ENCODE peak calls at places on chromosomes 7 and 10, in ten cellular contexts. One of them, this sample, is unnamed.

GRCh38 chr10:80281784-80282505 is 7.5 kb downstream of the MAT1A start:
- DNase-seq in activated CD8-positive, alpha-beta T cell treated with anti-CD3 and anti-CD28 coated beads for 36 hours: no peak
- DNase-seq in fibroblast of mammary gland: no peak
- DNase-seq in transverse colon: no peak
- DNase-seq in lower lobe of right lung: no peak
- DNase-seq in HepG2: peak
- DNase-seq in epithelial cell of esophagus: no peak
- DNase-seq in kidney epithelial cell: no peak
- DNase-seq in WTC11: no peak
- DNase-seq in AG04450: no peak
- DNase-seq in this sample: no peak

GRCh38 chr7:134865001-134865845 is 85.8 kb downstream of the CALD1 start:
- DNase-seq in fibroblast of mammary gland: peak
- DNase-seq in AG04450: no peak
- DNase-seq in WTC11: no peak
- DNase-seq in activated CD8-positive, alpha-beta T cell treated with anti-CD3 and anti-CD28 coated beads for 36 hours: peak
- DNase-seq in transverse colon: no peak
- DNase-seq in HepG2: no peak
- DNase-seq in epithelial cell of esophagus: no peak
- DNase-seq in lower lobe of right lung: no peak
- DNase-seq in kidney epithelial cell: no peak
- DNase-seq in this sample: no peak

GRCh38 chr7:21642422-21642821 is 99.6 kb downstream of the DNAH11 start:
- DNase-seq in transverse colon: no peak
- DNase-seq in WTC11: no peak
- DNase-seq in HepG2: no peak
- DNase-seq in lower lobe of right lung: no peak
- DNase-seq in AG04450: no peak
- DNase-seq in fibroblast of mammary gland: no peak
- DNase-seq in activated CD8-positive, alpha-beta T cell treated with anti-CD3 and anti-CD28 coated beads for 36 hours: no peak
- DNase-seq in kidney epithelial cell: no peak
- DNase-seq in epithelial cell of esophagus: no peak
- DNase-seq in this sample: no peak

GRCh38 chr7:5532520-5533335 is 109.1 kb upstream of the TNRC18 start:
- DNase-seq in fibroblast of mammary gland: no peak
- DNase-seq in activated CD8-positive, alpha-beta T cell treated with anti-CD3 and anti-CD28 coated beads for 36 hours: peak
- DNase-seq in transverse colon: peak
- DNase-seq in kidney epithelial cell: no peak
- DNase-seq in lower lobe of right lung: peak
- DNase-seq in HepG2: peak
- DNase-seq in epithelial cell of esophagus: no peak
- DNase-seq in WTC11: peak
- DNase-seq in AG04450: no peak
- DNase-seq in this sample: peak

GRCh38 chr10:100528123-100528884 is 1.4 kb downstream of the NDUFB8 start:
- DNase-seq in AG04450: no peak
- DNase-seq in epithelial cell of esophagus: peak
- DNase-seq in kidney epithelial cell: no peak
- DNase-seq in transverse colon: no peak
- DNase-seq in WTC11: no peak
- DNase-seq in lower lobe of right lung: no peak
- DNase-seq in fibroblast of mammary gland: no peak
- DNase-seq in activated CD8-positive, alpha-beta T cell treated with anti-CD3 and anti-CD28 coated beads for 36 hours: peak
- DNase-seq in HepG2: no peak
- DNase-seq in this sample: no peak

GRCh38 chr10:24467605-24468004 is 256.1 kb downstream of the ARHGAP21 start:
- DNase-seq in fibroblast of mammary gland: peak
- DNase-seq in HepG2: no peak
- DNase-seq in WTC11: no peak
- DNase-seq in AG04450: no peak
- DNase-seq in lower lobe of right lung: no peak
- DNase-seq in epithelial cell of esophagus: no peak
- DNase-seq in activated CD8-positive, alpha-beta T cell treated with anti-CD3 and anti-CD28 coated beads for 36 hours: no peak
- DNase-seq in kidney epithelial cell: no peak
- DNase-seq in transverse colon: no peak
- DNase-seq in this sample: no peak

GRCh38 chr7:100588438-100588837 is 2.3 kb downstream of the FBXO24 start:
- DNase-seq in kidney epithelial cell: no peak
- DNase-seq in fibroblast of mammary gland: peak
- DNase-seq in activated CD8-positive, alpha-beta T cell treated with anti-CD3 and anti-CD28 coated beads for 36 hours: no peak
- DNase-seq in epithelial cell of esophagus: no peak
- DNase-seq in HepG2: no peak
- DNase-seq in WTC11: no peak
- DNase-seq in AG04450: no peak
- DNase-seq in transverse colon: no peak
- DNase-seq in lower lobe of right lung: no peak
- DNase-seq in this sample: no peak

GRCh38 chr7:48144291-48144768 is 26.9 kb upstream of the ABCA13 start:
- DNase-seq in transverse colon: peak
- DNase-seq in kidney epithelial cell: no peak
- DNase-seq in WTC11: no peak
- DNase-seq in lower lobe of right lung: no peak
- DNase-seq in HepG2: peak
- DNase-seq in AG04450: no peak
- DNase-seq in fibroblast of mammary gland: no peak
- DNase-seq in epithelial cell of esophagus: no peak
- DNase-seq in activated CD8-positive, alpha-beta T cell treated with anti-CD3 and anti-CD28 coated beads for 36 hours: no peak
- DNase-seq in this sample: no peak

GRCh38 chr7:147861058-147861716 is 729.4 kb upstream of the C7orf33 start:
- DNase-seq in activated CD8-positive, alpha-beta T cell treated with anti-CD3 and anti-CD28 coated beads for 36 hours: no peak
- DNase-seq in kidney epithelial cell: no peak
- DNase-seq in transverse colon: no peak
- DNase-seq in HepG2: no peak
- DNase-seq in lower lobe of right lung: no peak
- DNase-seq in epithelial cell of esophagus: no peak
- DNase-seq in AG04450: no peak
- DNase-seq in WTC11: no peak
- DNase-seq in fibroblast of mammary gland: peak
- DNase-seq in this sample: no peak

DNA sequence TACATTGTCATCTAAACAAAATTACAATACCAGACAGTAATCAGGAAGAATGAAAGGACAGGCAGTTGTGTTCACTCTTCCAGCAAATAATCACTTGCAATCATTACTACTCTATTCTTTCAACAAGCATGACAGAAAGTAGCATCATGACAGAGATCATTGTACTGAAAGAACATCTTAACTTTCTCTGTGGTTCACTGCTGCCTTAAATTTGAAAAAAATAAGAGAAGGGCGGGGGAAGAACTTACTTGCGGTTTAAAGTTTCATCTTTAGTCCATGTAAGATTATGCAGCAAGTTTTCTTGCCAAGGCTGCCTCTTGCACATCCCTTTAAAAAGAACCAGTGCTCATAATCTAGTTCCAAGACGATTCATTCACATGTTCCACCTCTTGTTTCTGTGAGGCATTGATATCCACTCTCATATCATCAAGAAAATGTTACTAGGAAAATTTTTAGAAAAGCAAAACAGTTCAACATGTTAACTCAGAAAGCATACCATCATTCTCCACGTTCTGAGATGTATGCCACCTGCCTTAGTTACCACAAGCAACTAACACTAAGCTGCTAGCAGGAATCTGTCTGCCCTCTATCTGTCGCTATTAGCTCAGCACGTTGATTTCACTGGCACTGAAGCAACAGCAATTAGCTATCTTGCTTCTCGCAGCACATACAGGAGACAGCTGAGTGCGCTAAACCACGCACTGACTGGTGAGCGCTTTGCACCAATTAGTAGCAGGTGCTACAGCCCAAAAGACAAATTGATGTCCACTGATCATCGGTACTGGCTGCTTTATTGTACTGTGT is at the start of gene PCDH15:
- DNase-seq in kidney epithelial cell: peak
- DNase-seq in WTC11: peak
- DNase-seq in activated CD8-positive, alpha-beta T cell treated with anti-CD3 and anti-CD28 coated beads for 36 hours: no peak
- DNase-seq in HepG2: peak
- DNase-seq in fibroblast of mammary gland: peak
- DNase-seq in AG04450: no peak
- DNase-seq in lower lobe of right lung: no peak
- DNase-seq in transverse colon: no peak
- DNase-seq in epithelial cell of esophagus: peak
- DNase-seq in this sample: peak
- TF ChIP-seq CTCF in kidney epithelial cell: peak
- TF ChIP-seq CTCF in WTC11: no peak
- TF ChIP-seq CTCF in activated CD8-positive, alpha-beta T cell treated with anti-CD3 and anti-CD28 coated beads for 36 hours: no peak
- TF ChIP-seq CTCF in HepG2: peak
- TF ChIP-seq CTCF in fibroblast of mammary gland: peak
- TF ChIP-seq CTCF in AG04450: peak
- TF ChIP-seq CTCF in lower lobe of right lung: peak
- TF ChIP-seq CTCF in transverse colon: no peak
- TF ChIP-seq CTCF in epithelial cell of esophagus: peak
- TF ChIP-seq CTCF in this sample: peak

GRCh38 chr10:52004342-52004949 is 305.1 kb upstream of the CSTF2T start:
- DNase-seq in fibroblast of mammary gland: peak
- DNase-seq in WTC11: no peak
- DNase-seq in AG04450: peak
- DNase-seq in activated CD8-positive, alpha-beta T cell treated with anti-CD3 and anti-CD28 coated beads for 36 hours: no peak
- DNase-seq in lower lobe of right lung: no peak
- DNase-seq in epithelial cell of esophagus: peak
- DNase-seq in HepG2: peak
- DNase-seq in kidney epithelial cell: no peak
- DNase-seq in transverse colon: no peak
- DNase-seq in this sample: peak
- TF ChIP-seq CTCF in fibroblast of mammary gland: peak
- TF ChIP-seq CTCF in WTC11: peak
- TF ChIP-seq CTCF in AG04450: peak
- TF ChIP-seq CTCF in activated CD8-positive, alpha-beta T cell treated with anti-CD3 and anti-CD28 coated beads for 36 hours: peak
- TF ChIP-seq CTCF in lower lobe of right lung: peak
- TF ChIP-seq CTCF in epithelial cell of esophagus: peak
- TF ChIP-seq CTCF in HepG2: peak
- TF ChIP-seq CTCF in kidney epithelial cell: peak
- TF ChIP-seq CTCF in transverse colon: peak
- TF ChIP-seq CTCF in this sample: peak

DNA sequence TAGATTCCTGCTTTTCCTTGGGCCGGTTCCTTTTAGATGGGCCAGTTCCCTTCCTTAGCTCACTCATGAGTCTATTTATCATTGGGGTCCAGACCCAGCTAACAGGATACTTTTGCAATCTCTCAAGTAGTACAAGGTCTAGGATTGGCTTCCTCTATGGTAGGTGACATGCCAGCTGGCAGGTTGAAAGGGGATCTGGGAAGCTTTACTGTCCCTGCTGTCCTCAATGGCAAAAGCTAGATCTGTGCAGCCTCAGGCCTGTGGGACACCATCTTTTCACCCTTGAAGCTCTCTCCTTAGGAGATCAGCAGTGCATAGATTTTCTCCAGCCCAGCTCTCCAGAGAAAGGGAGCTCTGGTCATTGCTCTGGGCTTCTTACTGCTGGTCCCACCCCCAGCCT is 96.4 kb downstream of the CUL2 start:
- DNase-seq in kidney epithelial cell: no peak
- DNase-seq in HepG2: no peak
- DNase-seq in epithelial cell of esophagus: no peak
- DNase-seq in transverse colon: no peak
- DNase-seq in activated CD8-positive, alpha-beta T cell treated with anti-CD3 and anti-CD28 coated beads for 36 hours: no peak
- DNase-seq in lower lobe of right lung: no peak
- DNase-seq in fibroblast of mammary gland: no peak
- DNase-seq in AG04450: no peak
- DNase-seq in WTC11: no peak
- DNase-seq in this sample: no peak
- TF ChIP-seq CTCF in kidney epithelial cell: no peak
- TF ChIP-seq CTCF in HepG2: no peak
- TF ChIP-seq CTCF in epithelial cell of esophagus: no peak
- TF ChIP-seq CTCF in transverse colon: no peak
- TF ChIP-seq CTCF in activated CD8-positive, alpha-beta T cell treated with anti-CD3 and anti-CD28 coated beads for 36 hours: no peak
- TF ChIP-seq CTCF in lower lobe of right lung: no peak
- TF ChIP-seq CTCF in fibroblast of mammary gland: no peak
- TF ChIP-seq CTCF in AG04450: no peak
- TF ChIP-seq CTCF in WTC11: no peak
- TF ChIP-seq CTCF in this sample: no peak

DNA sequence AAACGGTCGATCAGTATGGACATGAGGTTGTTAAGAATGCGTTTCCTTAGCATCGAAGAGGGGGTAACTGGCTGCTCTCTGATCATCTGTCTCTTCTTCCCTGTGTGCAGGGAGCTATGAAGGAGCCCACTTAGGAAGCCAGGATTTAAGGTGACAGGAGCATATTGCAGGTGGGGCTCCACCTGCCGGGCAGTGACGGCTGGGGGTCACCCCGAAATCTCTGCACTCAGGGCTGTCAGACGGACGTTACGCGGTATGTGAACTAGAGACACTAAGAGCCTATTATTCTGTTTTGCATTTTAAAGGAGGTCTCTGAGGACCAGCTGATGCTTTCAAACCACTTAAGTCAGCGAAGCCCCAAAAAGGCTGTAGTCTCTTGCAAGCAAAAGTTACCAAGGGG is 64.4 kb downstream of the CARD11 start:
- DNase-seq in AG04450: no peak
- DNase-seq in lower lobe of right lung: no peak
- DNase-seq in activated CD8-positive, alpha-beta T cell treated with anti-CD3 and anti-CD28 coated beads for 36 hours: peak
- DNase-seq in fibroblast of mammary gland: no peak
- DNase-seq in epithelial cell of esophagus: no peak
- DNase-seq in transverse colon: no peak
- DNase-seq in HepG2: no peak
- DNase-seq in WTC11: no peak
- DNase-seq in kidney epithelial cell: no peak
- DNase-seq in this sample: peak
- TF ChIP-seq CTCF in AG04450: no peak
- TF ChIP-seq CTCF in lower lobe of right lung: no peak
- TF ChIP-seq CTCF in activated CD8-positive, alpha-beta T cell treated with anti-CD3 and anti-CD28 coated beads for 36 hours: no peak
- TF ChIP-seq CTCF in fibroblast of mammary gland: no peak
- TF ChIP-seq CTCF in epithelial cell of esophagus: no peak
- TF ChIP-seq CTCF in transverse colon: no peak
- TF ChIP-seq CTCF in HepG2: no peak
- TF ChIP-seq CTCF in WTC11: no peak
- TF ChIP-seq CTCF in kidney epithelial cell: no peak
- TF ChIP-seq CTCF in this sample: peak

GRCh38 chr10:27744478-27745379 is 890 bp downstream of the MKX start:
- DNase-seq in WTC11: peak
- DNase-seq in fibroblast of mammary gland: peak
- DNase-seq in kidney epithelial cell: no peak
- DNase-seq in activated CD8-positive, alpha-beta T cell treated with anti-CD3 and anti-CD28 coated beads for 36 hours: peak
- DNase-seq in lower lobe of right lung: peak
- DNase-seq in AG04450: no peak
- DNase-seq in HepG2: no peak
- DNase-seq in transverse colon: peak
- DNase-seq in epithelial cell of esophagus: peak
- DNase-seq in this sample: peak
- TF ChIP-seq CTCF in WTC11: no peak
- TF ChIP-seq CTCF in fibroblast of mammary gland: no peak
- TF ChIP-seq CTCF in kidney epithelial cell: no peak
- TF ChIP-seq CTCF in activated CD8-positive, alpha-beta T cell treated with anti-CD3 and anti-CD28 coated beads for 36 hours: no peak
- TF ChIP-seq CTCF in lower lobe of right lung: no peak
- TF ChIP-seq CTCF in AG04450: no peak
- TF ChIP-seq CTCF in HepG2: no peak
- TF ChIP-seq CTCF in transverse colon: no peak
- TF ChIP-seq CTCF in epithelial cell of esophagus: no peak
- TF ChIP-seq CTCF in this sample: no peak

This sample was measured in GM13977.